ENCODE peak calls at places on chromosomes 13 and 19, in eight cellular contexts. S, E, V, U, F, I, G and K are unnamed samples.
A peak's percentile ranks its signal among the peaks of the same experiment; 100 is the strongest.

GRCh38 chr19:53908106-53908932 is 759 bp upstream of the CACNG7 start:
- DNase-seq in F (peak; percentile 62), V (no peak), G (no peak), E (peak; percentile 40), U (peak; percentile 40), I (no peak), S (peak; percentile 33), K (peak; percentile 55)

GRCh38 chr19:2887391-2887914 is 13.3 kb upstream of the ZNF57 start:
- DNase-seq in V (no peak), G (no peak), U (peak; percentile 61), F (peak; percentile 7), S (no peak), I (peak; percentile 80), E (peak; percentile 73), K (peak; percentile 70)

GRCh38 chr19:29533578-29534544 is 8.1 kb downstream of the VSTM2B start:
- DNase-seq in U (no peak), I (no peak), S (peak; percentile 8), V (no peak), F (no peak), E (no peak), G (peak; percentile 6), K (no peak)

GRCh38 chr19:2478324-2478755 is 2.4 kb downstream of the GADD45B start:
- DNase-seq in U (peak; percentile 64), F (no peak), I (peak; percentile 72), S (peak; percentile 82), G (peak; percentile 42), E (peak; percentile 84), V (no peak), K (no peak)

GRCh38 chr13:99308481-99309087 is 1.4 kb upstream of the GPR183 start:
- DNase-seq in E (peak; percentile 44), U (peak; percentile 63), F (no peak), S (no peak), G (no peak), I (no peak), V (no peak), K (no peak)

GRCh38 chr19:38678217-38678890 is 30.9 kb downstream of the ACTN4 start:
- DNase-seq in I (no peak), E (no peak), S (no peak), V (no peak), G (no peak), F (no peak), U (no peak), K (no peak)

GRCh38 chr19:16017138-16017490 is 59.2 kb upstream of the TPM4 start:
- DNase-seq in U (no peak), F (no peak), E (no peak), V (no peak), S (peak; percentile 17), I (no peak), G (no peak), K (no peak)

GRCh38 chr13:95530178-95530577 is 22.3 kb upstream of the CLDN10 start:
- DNase-seq in F (no peak), S (no peak), G (no peak), V (no peak), I (no peak), U (peak; percentile 5), E (peak; percentile 60), K (no peak)

GRCh38 chr13:50200988-50201387 is 185.7 kb downstream of the KCNRG start:
- DNase-seq in U (no peak), G (no peak), E (no peak), S (no peak), I (no peak), F (no peak), V (no peak), K (no peak)

GRCh38 chr13:48151343-48151742 is 56.4 kb upstream of the MED4 start:
- DNase-seq in V (no peak), G (no peak), S (no peak), E (no peak), F (no peak), I (peak; percentile 5), U (no peak), K (no peak)

GRCh38 chr19:39381910-39382611 is 8.8 kb downstream of the PAF1 start:
- DNase-seq in F (no peak), S (no peak), I (no peak), G (no peak), E (no peak), U (no peak), V (no peak), K (no peak)

GRCh38 chr13:97440598-97440997 is 6.6 kb downstream of the RAP2A start:
- DNase-seq in E (no peak), V (no peak), F (no peak), U (peak; percentile 44), I (no peak), G (no peak), S (no peak), K (no peak)

GRCh38 chr19:29401712-29402421 is 123.9 kb upstream of the VSTM2B start:
- DNase-seq in E (no peak), I (no peak), U (no peak), V (no peak), F (no peak), G (no peak), S (no peak), K (no peak)

GRCh38 chr19:1252818-1253513 is 4.6 kb downstream of the MIDN start:
- DNase-seq in V (peak; percentile 98), U (peak; percentile 97), S (peak; percentile 90), I (peak; percentile 80), E (peak; percentile 99), F (no peak), G (peak; percentile 88), K (no peak)

GRCh38 chr13:50909605-50910482 is at the start of gene RNASEH2B:
- DNase-seq in F (peak; percentile 51), V (peak; percentile 87), G (peak; percentile 74), E (peak; percentile 60), S (peak; percentile 68), I (peak; percentile 88), U (peak; percentile 40), K (peak; percentile 84)

GRCh38 chr13:85501616-85502015 is 297.6 kb downstream of the SLITRK6 start:
- DNase-seq in I (no peak), S (no peak), G (no peak), U (no peak), F (no peak), V (no peak), E (no peak), K (no peak)

GRCh38 chr13:98495627-98496238 is 81.2 kb downstream of the STK24 start:
- DNase-seq in U (no peak), V (no peak), E (peak; percentile 75), I (no peak), S (no peak), F (no peak), G (no peak), K (no peak)

GRCh38 chr19:11382898-11383705 is 1.0 kb downstream of the EPOR start:
- DNase-seq in I (peak; percentile 52), U (no peak), F (peak; percentile 73), G (peak; percentile 59), S (peak; percentile 71), E (no peak), V (peak; percentile 84), K (peak; percentile 67)

GRCh38 chr13:48162182-48162581 is 67.3 kb upstream of the MED4 start:
- DNase-seq in V (no peak), S (no peak), F (no peak), G (no peak), I (no peak), E (no peak), U (no peak), K (no peak)

GRCh38 chr19:55275851-55276719 is 3.8 kb downstream of the HSPBP1 start:
- DNase-seq in V (no peak), I (peak; percentile 83), F (no peak), G (no peak), U (no peak), S (no peak), E (no peak), K (peak; percentile 70)

GRCh38 chr13:42354246-42355117 is 82.5 kb downstream of the AKAP11 start:
- DNase-seq in F (no peak), I (peak; percentile 76), E (peak; percentile 79), S (no peak), V (no peak), U (peak; percentile 48), G (no peak), K (peak; percentile 26)
- TF ChIP-seq CTCF in F (no peak), I (peak; percentile 37), E (peak; percentile 40), S (no peak), V (peak; percentile 21), U (no peak), G (no peak), K (peak; percentile 37)

GRCh38 chr19:18543814-18544475 is 572 bp upstream of the FKBP8 start:
- DNase-seq in V (no peak), U (peak; percentile 40), I (peak; percentile 91), F (peak; percentile 51), E (peak; percentile 56), S (peak; percentile 51), G (peak; percentile 34), K (peak; percentile 88)
- TF ChIP-seq CTCF in V (no peak), U (no peak), I (no peak), F (no peak), E (no peak), S (no peak), G (no peak), K (peak; percentile 67)

GRCh38 chr19:46489445-46490272 is 6.0 kb downstream of the PNMA8B start:
- DNase-seq in F (no peak), V (no peak), S (peak; percentile 50), I (no peak), U (peak; percentile 62), G (peak; percentile 57), E (peak; percentile 56), K (no peak)

GRCh38 chr19:46486358-46486757 is 9.3 kb downstream of the PNMA8B start:
- DNase-seq in E (no peak), F (no peak), I (no peak), U (no peak), S (no peak), G (no peak), V (no peak), K (no peak)

GRCh38 chr19:46488551-46488950 is 7.1 kb downstream of the PNMA8B start:
- DNase-seq in U (no peak), G (no peak), E (no peak), I (no peak), V (no peak), S (no peak), F (no peak), K (no peak)

GRCh38 chr19:46487178-46487801 is 8.4 kb downstream of the PNMA8B start:
- DNase-seq in G (no peak), S (no peak), E (no peak), U (no peak), V (no peak), F (no peak), I (no peak), K (no peak)

GRCh38 chr19:46487802-46488445 is 7.7 kb downstream of the PNMA8B start:
- DNase-seq in E (peak; percentile 71), U (peak; percentile 63), V (peak; percentile 94), F (peak; percentile 94), I (peak; percentile 68), G (peak; percentile 76), S (peak; percentile 83), K (peak; percentile 88)
- TF ChIP-seq CTCF in E (peak; percentile 93), U (peak; percentile 99), V (peak; percentile 91), F (peak; percentile 93), I (peak; percentile 97), G (peak; percentile 90), S (peak; percentile 95), K (peak; percentile 88)

DNA sequence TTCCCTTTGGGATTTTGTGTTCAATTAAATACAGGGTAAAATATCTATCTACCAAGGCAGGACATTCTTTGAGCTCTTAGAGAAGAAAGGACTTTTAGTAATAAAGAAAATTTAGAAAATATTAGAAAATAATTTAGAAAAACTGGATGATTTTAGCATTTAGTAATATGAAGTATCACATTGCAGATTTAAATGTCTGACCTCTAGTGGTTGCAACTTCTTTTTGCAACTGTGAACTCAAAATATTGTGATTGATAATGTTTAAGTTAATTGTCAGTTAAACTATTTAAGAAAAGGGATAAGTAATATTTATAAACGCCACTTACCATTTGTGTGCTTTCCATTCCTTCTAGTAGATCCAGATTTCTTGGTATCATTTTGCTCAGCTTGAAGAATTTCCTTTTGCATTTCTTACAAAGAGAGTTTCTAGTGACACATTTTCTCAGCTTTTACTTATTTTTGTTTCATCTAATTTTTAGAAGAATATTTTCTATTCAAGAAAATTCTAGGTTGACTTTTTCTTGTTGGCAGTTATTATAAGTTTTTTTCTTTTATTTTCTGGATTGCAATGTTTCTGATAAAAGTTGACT is 10.3 kb upstream of the POSTN start:
- DNase-seq in V (no peak), F (no peak), I (no peak), U (no peak), S (no peak), E (no peak), G (no peak), K (no peak)
- TF ChIP-seq CTCF in V (peak; percentile 66), F (peak; percentile 69), I (no peak), U (peak; percentile 54), S (no peak), E (peak; percentile 46), G (peak; percentile 16), K (peak; percentile 25)